ENCODE peak calls at places on chromosomes 7 and 10, in eight cellular contexts. S, B, N, J, P, X, O and U are unnamed samples.

GRCh38 chr10:57993302-57993701 is 274.4 kb downstream of the IPMK start:
- DNase-seq in P (no peak), X (no peak), O (no peak), S (no peak), N (no peak), J (no peak), B (no peak), U (no peak)

GRCh38 chr7:26910221-26910620 is 45.8 kb upstream of the SKAP2 start:
- DNase-seq in X (no peak), P (peak; percentile 80), N (no peak), O (peak; percentile 46), J (no peak), S (no peak), B (peak; percentile 10), U (no peak)

GRCh38 chr10:93757766-93758509 is at the start of gene LGI1:
- DNase-seq in J (no peak), N (no peak), B (no peak), X (no peak), P (no peak), O (no peak), S (no peak), U (no peak)

GRCh38 chr10:74612195-74612594 is 214.2 kb upstream of the KAT6B start:
- DNase-seq in P (peak; percentile 35), J (no peak), S (no peak), X (no peak), O (peak; percentile 17), B (no peak), N (no peak), U (no peak)

GRCh38 chr10:112815238-112816032 is 134.6 kb upstream of the TCF7L2 start:
- DNase-seq in P (peak; percentile 51), N (no peak), O (peak; percentile 69), J (no peak), X (no peak), S (no peak), B (no peak), U (no peak)

GRCh38 chr7:43583424-43584199 is 704 bp downstream of the STK17A start:
- DNase-seq in S (no peak), N (peak; percentile 81), P (no peak), O (peak; percentile 38), B (no peak), J (peak; percentile 83), X (peak; percentile 79), U (peak; percentile 76)

GRCh38 chr10:78224602-78225001 is 190.9 kb downstream of the RPS24 start:
- DNase-seq in N (no peak), B (no peak), S (no peak), X (no peak), O (peak; percentile 62), J (no peak), P (no peak), U (no peak)

GRCh38 chr7:78172138-78172887 is 373.7 kb downstream of the PHTF2 start:
- DNase-seq in J (no peak), S (no peak), B (no peak), N (no peak), X (no peak), O (no peak), P (no peak), U (no peak)

GRCh38 chr7:136526408-136527105 is 341.9 kb upstream of the CHRM2 start:
- DNase-seq in O (no peak), N (no peak), X (no peak), P (no peak), S (no peak), B (no peak), J (no peak), U (no peak)

GRCh38 chr7:119256446-119257131 is 1016.4 kb upstream of the KCND2 start:
- DNase-seq in X (no peak), J (no peak), N (no peak), B (no peak), P (peak; percentile 25), S (no peak), O (no peak), U (no peak)

GRCh38 chr10:114401195-114401741 is 3.0 kb downstream of the AFAP1L2 start:
- DNase-seq in B (peak; percentile 62), J (no peak), N (peak; percentile 36), P (no peak), X (peak; percentile 88), O (peak; percentile 54), S (no peak), U (no peak)

GRCh38 chr7:116455009-116455408 is 44.5 kb upstream of the CAV2 start:
- DNase-seq in O (peak; percentile 69), S (no peak), N (no peak), B (peak; percentile 13), X (no peak), P (peak; percentile 83), J (no peak), U (no peak)

GRCh38 chr7:6228363-6228762 is 44.1 kb downstream of the CYTH3 start:
- DNase-seq in S (no peak), P (no peak), X (no peak), N (no peak), J (no peak), B (no peak), O (no peak), U (no peak)

GRCh38 chr7:89776980-89777379 is 377.3 kb upstream of the STEAP1 start:
- DNase-seq in N (no peak), B (no peak), J (no peak), X (no peak), P (no peak), O (no peak), S (no peak), U (no peak)

GRCh38 chr7:140214075-140214684 is 37.4 kb upstream of the KDM7A start:
- DNase-seq in X (no peak), S (no peak), B (no peak), P (peak; percentile 91), J (no peak), N (peak; percentile 96), O (no peak), U (no peak)

GRCh38 chr7:157676456-157677255 is 339.9 kb downstream of the DNAJB6 start:
- DNase-seq in P (no peak), B (no peak), X (no peak), O (no peak), J (no peak), S (no peak), N (no peak), U (peak; percentile 58)

GRCh38 chr7:95047291-95047690 is 139.9 kb downstream of the PPP1R9A start:
- DNase-seq in J (no peak), O (no peak), B (no peak), N (no peak), X (no peak), S (no peak), P (no peak), U (no peak)

GRCh38 chr7:127677433-127678230 is 25.6 kb downstream of the SND1 start:
- DNase-seq in P (no peak), O (no peak), N (no peak), S (no peak), B (no peak), J (no peak), X (no peak), U (no peak)

GRCh38 chr10:8331896-8332729 is 277.6 kb downstream of the GATA3 start:
- DNase-seq in X (no peak), O (no peak), B (no peak), P (peak; percentile 30), N (peak; percentile 18), S (peak; percentile 34), J (no peak), U (no peak)

DNA sequence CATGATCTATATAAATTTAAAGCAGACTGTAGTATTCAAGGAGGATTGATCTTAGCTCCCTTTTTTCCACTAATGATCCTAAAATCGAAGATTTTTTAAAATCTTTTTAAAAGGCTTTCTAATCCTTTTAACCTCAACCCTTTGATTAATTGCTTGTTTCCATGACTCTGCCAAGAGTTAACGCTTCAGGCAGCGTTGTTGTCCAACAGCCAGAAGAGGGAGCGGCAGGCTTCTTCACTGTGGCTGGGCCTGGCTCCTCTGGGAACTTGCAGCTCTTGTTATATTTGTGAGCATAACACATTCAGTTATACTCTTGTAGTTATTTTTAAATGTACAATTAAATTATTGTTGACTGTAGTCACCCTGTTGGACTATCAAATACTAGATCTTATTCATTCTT is 26.3 kb downstream of the CRCP start:
- DNase-seq in S (no peak), N (peak; percentile 72), O (peak; percentile 70), X (peak; percentile 82), J (no peak), B (peak; percentile 49), P (peak; percentile 69), U (no peak)
- TF ChIP-seq CTCF in S (peak; percentile 28), N (peak; percentile 62), O (peak; percentile 81), X (peak; percentile 72), J (peak; percentile 36), B (peak; percentile 82), P (peak; percentile 54), U (peak; percentile 69)

GRCh38 chr10:23869548-23869947 is 339.4 kb upstream of the KIAA1217 start:
- DNase-seq in N (peak; percentile 14), B (no peak), X (no peak), J (no peak), P (no peak), S (no peak), O (no peak), U (no peak)

GRCh38 chr10:23871211-23871610 is 337.7 kb upstream of the KIAA1217 start:
- DNase-seq in P (no peak), O (no peak), S (no peak), B (no peak), J (peak; percentile 10), X (no peak), N (no peak), U (no peak)

GRCh38 chr10:23868121-23868520 is 340.8 kb upstream of the KIAA1217 start:
- DNase-seq in S (no peak), P (no peak), N (no peak), O (no peak), J (no peak), B (no peak), X (no peak), U (no peak)

GRCh38 chr10:23870612-23871011 is 338.3 kb upstream of the KIAA1217 start:
- DNase-seq in P (no peak), J (no peak), N (no peak), S (no peak), X (no peak), O (no peak), B (no peak), U (no peak)

DNA sequence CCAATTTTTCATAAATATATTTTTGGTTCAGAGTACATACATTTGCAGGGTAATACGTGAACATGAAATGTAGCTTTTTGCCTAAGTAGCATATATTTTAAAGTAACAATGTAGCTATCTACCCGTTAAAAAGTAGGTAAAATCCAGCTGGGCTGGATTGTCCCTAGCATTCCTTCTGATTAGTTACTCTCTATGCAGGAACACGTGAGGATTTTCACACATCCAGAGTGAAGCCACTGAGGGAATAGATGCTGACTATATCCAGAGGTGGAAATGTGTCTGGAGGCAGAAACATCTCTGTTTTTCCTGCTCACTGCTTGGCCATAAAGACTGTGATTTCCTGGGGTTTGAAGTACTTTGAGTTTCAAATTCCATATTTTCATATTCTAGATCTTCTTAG is 338.9 kb upstream of the KIAA1217 start:
- DNase-seq in O (no peak), J (no peak), N (no peak), B (no peak), P (no peak), S (no peak), X (no peak), U (no peak)
- TF ChIP-seq CTCF in O (no peak), J (no peak), N (no peak), B (no peak), P (no peak), S (no peak), X (no peak), U (no peak)

GRCh38 chr7:152556013-152556412 is 119.9 kb downstream of the XRCC2 start:
- DNase-seq in N (no peak), S (no peak), O (no peak), J (no peak), X (no peak), B (no peak), P (no peak), U (no peak)
- TF ChIP-seq CTCF in N (no peak), S (no peak), O (no peak), J (no peak), X (no peak), B (no peak), P (no peak), U (no peak)

GRCh38 chr7:132500727-132501410 is 75.4 kb downstream of the PLXNA4 start:
- DNase-seq in O (no peak), N (peak; percentile 47), X (peak; percentile 93), S (no peak), P (no peak), J (no peak), B (peak; percentile 27), U (no peak)
- TF ChIP-seq CTCF in O (peak; percentile 37), N (peak; percentile 32), X (peak; percentile 60), S (no peak), P (no peak), J (no peak), B (peak; percentile 47), U (peak; percentile 27)